ENCODE peak calls at places on chromosomes 13 and 19, in seven cellular contexts. M is aorta, V is thoracic aorta, N is right atrium auricular region, O is fibroblast of lung, R is body of pancreas, Q is uterus. F is an unnamed sample.

GRCh38 chr13:30755678-30756077 is 20.3 kb downstream of the ALOX5AP start:
- DNase-seq in M (no peak), V (no peak), N (no peak), O (no peak), R (no peak), Q (no peak), F (no peak)

GRCh38 chr13:52954838-52955237 is 73.8 kb upstream of the OLFM4 start:
- DNase-seq in M (no peak), V (no peak), N (no peak), O (no peak), R (no peak), Q (no peak), F (no peak)

GRCh38 chr13:85558118-85558517 is 241.1 kb downstream of the SLITRK6 start:
- DNase-seq in M (no peak), V (no peak), N (no peak), O (no peak), R (no peak), Q (no peak), F (no peak)

GRCh38 chr19:32012206-32012605 is 333.2 kb upstream of the ZNF507 start:
- DNase-seq in M (no peak), V (no peak), N (no peak), O (no peak), R (no peak), Q (no peak), F (no peak)

GRCh38 chr19:9485140-9485539 is 13.3 kb downstream of the ZNF560 start:
- DNase-seq in M (no peak), V (no peak), N (no peak), O (no peak), R (no peak), Q (no peak), F (no peak)

GRCh38 chr13:39501711-39502324 is 101.2 kb downstream of the LHFPL6 start:
- DNase-seq in M (no peak), V (no peak), N (no peak), O (no peak), R (no peak), Q (no peak), F (no peak)

GRCh38 chr19:19385900-19386339 is 19.6 kb upstream of the GATAD2A start:
- DNase-seq in M (peak; percentile 85), V (no peak), N (no peak), O (no peak), R (no peak), Q (peak; percentile 34), F (peak; percentile 66)

GRCh38 chr19:40632311-40633036 is 31.3 kb downstream of the LTBP4 start:
- DNase-seq in M (no peak), V (no peak), N (no peak), O (no peak), R (no peak), Q (no peak), F (no peak)

GRCh38 chr13:27252467-27252866 is 1.1 kb downstream of the RPL21 start:
- DNase-seq in M (no peak), V (no peak), N (no peak), O (no peak), R (no peak), Q (no peak), F (no peak)
- H3K27ac ChIP-seq in M (no peak overlapping the region), V (peak overlapping the region; percentile 93), N (peak overlapping the region; percentile 96), O (peak overlapping the region; percentile 88), R (no peak overlapping the region), Q (peak overlapping the region; percentile 98), F (peak overlapping the region; percentile 99)

GRCh38 chr19:30047355-30047895 is 105.4 kb downstream of the URI1 start:
- DNase-seq in M (no peak), V (no peak), N (no peak), O (no peak), R (no peak), Q (no peak), F (no peak)

GRCh38 chr19:30052122-30053075 is 110.4 kb downstream of the URI1 start:
- DNase-seq in M (no peak), V (no peak), N (no peak), O (no peak), R (no peak), Q (no peak), F (no peak)

GRCh38 chr19:30049844-30050667 is 108.0 kb downstream of the URI1 start:
- DNase-seq in M (no peak), V (no peak), N (no peak), O (peak; percentile 2), R (no peak), Q (no peak), F (no peak)

GRCh38 chr19:30046522-30046921 is 104.5 kb downstream of the URI1 start:
- DNase-seq in M (no peak), V (no peak), N (no peak), O (no peak), R (no peak), Q (no peak), F (peak; percentile 22)

DNA sequence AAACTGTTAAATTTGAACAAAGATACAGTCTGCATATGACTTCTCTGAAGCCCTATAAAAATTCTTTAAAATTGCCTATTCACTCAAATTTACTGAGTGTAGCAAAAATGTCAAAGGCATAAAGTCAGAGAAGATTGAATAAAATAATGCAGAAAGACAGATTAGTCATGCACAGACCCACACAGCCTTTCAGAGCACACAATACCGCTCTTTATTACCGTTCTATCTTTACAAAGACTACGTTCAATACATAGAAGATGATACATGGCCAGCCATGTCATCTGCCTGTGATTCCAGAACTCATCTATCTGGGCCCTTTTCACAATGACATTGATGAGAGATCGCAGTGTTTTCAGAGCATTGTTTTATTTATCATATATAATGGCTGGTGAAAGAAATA is 107.2 kb downstream of the URI1 start:
- DNase-seq in M (no peak), V (no peak), N (no peak), O (no peak), R (no peak), Q (no peak), F (no peak)
- H3K27ac ChIP-seq in M (no peak overlapping the region), V (no peak overlapping the region), N (no peak overlapping the region), O (no peak overlapping the region), R (no peak overlapping the region), Q (no peak overlapping the region), F (no peak overlapping the region)

GRCh38 chr13:41457589-41458186 is 338 bp downstream of the RGCC start:
- DNase-seq in M (no peak), V (no peak), N (no peak), O (no peak), R (no peak), Q (no peak), F (no peak)
- H3K27ac ChIP-seq in M (no peak overlapping the region), V (peak overlapping the region; percentile 67), N (peak overlapping the region; percentile 70), O (peak overlapping the region; percentile 68), R (no peak overlapping the region), Q (peak overlapping the region; percentile 52), F (no peak overlapping the region)

GRCh38 chr19:6210721-6211600 is 68.8 kb downstream of the MLLT1 start:
- DNase-seq in M (peak; percentile 70), V (no peak), N (no peak), O (no peak), R (no peak), Q (no peak), F (no peak)
- H3K27ac ChIP-seq in M (no peak overlapping the region), V (no peak overlapping the region), N (no peak overlapping the region), O (no peak overlapping the region), R (no peak overlapping the region), Q (peak overlapping the region; percentile 43), F (no peak overlapping the region)

GRCh38 chr19:38025908-38026307 is 118.9 kb downstream of the SIPA1L3 start:
- DNase-seq in M (no peak), V (no peak), N (no peak), O (no peak), R (no peak), Q (no peak), F (no peak)
- H3K27ac ChIP-seq in M (no peak overlapping the region), V (no peak overlapping the region), N (no peak overlapping the region), O (no peak overlapping the region), R (no peak overlapping the region), Q (no peak overlapping the region), F (no peak overlapping the region)